ENCODE peak calls at places on chromosomes 7 and 10, in five cellular contexts. F is DMS79 treated with DMSO at 0.1 percent for 48 hours; D is activated CD4-positive, alpha-beta T cell treated with anti-CD3 and anti-CD28 coated beads, Interleukin-2, amount 10 ng/mL, durations not matched to agents 7 days and 5 days; C is T follicular helper cell; N is nucleus accumbens. O is an unnamed sample.

GRCh38 chr10:131086094-131086493 is 225.4 kb downstream of the TCERG1L start:
- DNase-seq in F (no peak), N (no peak), D (no peak), C (no peak), O (no peak)

GRCh38 chr10:55426138-55426537 is 625.1 kb upstream of the PCDH15 start:
- DNase-seq in D (no peak), N (no peak), C (no peak), F (no peak), O (no peak)

GRCh38 chr7:44278451-44279161 is 46.8 kb downstream of the CAMK2B start:
- DNase-seq in D (no peak), C (no peak), F (no peak), N (no peak), O (no peak)

GRCh38 chr10:12634532-12634931 is 285.2 kb downstream of the CAMK1D start:
- DNase-seq in D (no peak), N (no peak), C (no peak), F (no peak), O (no peak)

GRCh38 chr10:97412891-97413304 is 11.8 kb upstream of the RRP12 start:
- DNase-seq in N (no peak), F (no peak), C (no peak), D (peak), O (no peak)

GRCh38 chr10:93968452-93969044 is 25.2 kb upstream of the PLCE1 start:
- DNase-seq in N (no peak), F (no peak), D (no peak), C (no peak), O (no peak)

GRCh38 chr10:97648557-97649404 is 8.3 kb downstream of the PI4K2A start:
- DNase-seq in F (no peak), N (no peak), C (peak), D (peak), O (peak)

GRCh38 chr7:112938895-112939588 is 147.6 kb downstream of the GPR85 start:
- DNase-seq in C (peak), F (peak), N (no peak), D (peak), O (no peak)

GRCh38 chr7:108083980-108084379 is 46.2 kb downstream of the LAMB4 start:
- DNase-seq in N (no peak), F (no peak), C (no peak), D (no peak), O (no peak)

GRCh38 chr7:150909192-150909591 is 56.9 kb downstream of the AOC1 start:
- DNase-seq in C (peak), F (no peak), D (peak), N (no peak), O (peak)

GRCh38 chr7:143910473-143911248 is 8.7 kb upstream of the TCAF1 start:
- DNase-seq in C (no peak), D (no peak), F (no peak), N (no peak), O (no peak)

O was measured in CD4-positive, alpha-beta memory T cell.